ENCODE peak calls at places on chromosomes 6 and 20, in ten cellular contexts. F, C, U, B, O, P, D, K, M and A are unnamed samples.

GRCh38 chr6:70124882-70125535 is 177.9 kb downstream of the COL9A1 start:
- DNase-seq in K (peak), M (no peak), U (no peak), C (no peak), F (peak), O (no peak), P (no peak), B (no peak), D (no peak), A (no peak)

GRCh38 chr6:28371280-28371679 is 21.5 kb downstream of the ZKSCAN3 start:
- DNase-seq in C (no peak), O (no peak), K (no peak), F (no peak), P (no peak), U (no peak), M (no peak), D (no peak), B (no peak), A (no peak)

GRCh38 chr20:58523916-58524315 is 8.7 kb upstream of the APCDD1L start:
- DNase-seq in F (peak), C (no peak), B (no peak), M (peak), D (peak), K (peak), P (no peak), U (no peak), O (peak), A (no peak)

GRCh38 chr6:125784365-125784764 is 6.4 kb upstream of the NCOA7 start:
- DNase-seq in D (no peak), F (peak), U (no peak), B (no peak), C (no peak), K (peak), M (no peak), P (no peak), O (no peak), A (no peak)

GRCh38 chr20:478010-478948 is 15.9 kb upstream of the TBC1D20 start:
- DNase-seq in M (peak), O (no peak), P (no peak), U (no peak), K (peak), B (no peak), C (no peak), F (peak), D (peak), A (no peak)

GRCh38 chr6:64249129-64249528 is 613.5 kb downstream of the PHF3 start:
- DNase-seq in O (no peak), M (no peak), U (no peak), B (no peak), D (peak), P (no peak), F (no peak), C (no peak), K (peak), A (no peak)

GRCh38 chr6:160221918-160222317 is 36.7 kb downstream of the SLC22A2 start:
- DNase-seq in K (no peak), F (no peak), B (no peak), M (no peak), D (no peak), C (no peak), O (no peak), P (no peak), U (no peak), A (no peak)

GRCh38 chr6:18218233-18218632 is 46.1 kb downstream of the DEK start:
- DNase-seq in F (no peak), C (no peak), D (no peak), M (no peak), U (no peak), B (no peak), P (no peak), O (no peak), K (no peak), A (no peak)

GRCh38 chr20:47956261-47956995 is 171.1 kb upstream of the SULF2 start:
- DNase-seq in K (peak), F (no peak), C (no peak), M (no peak), P (no peak), B (no peak), D (peak), U (no peak), O (peak), A (no peak)

GRCh38 chr6:104995989-104996617 is 39.2 kb downstream of the LIN28B start:
- DNase-seq in C (no peak), B (no peak), D (peak), O (no peak), F (peak), K (peak), U (no peak), M (peak), P (no peak), A (no peak)

GRCh38 chr6:88722691-88723090 is 240.7 kb downstream of the RNGTT start:
- DNase-seq in U (no peak), D (peak), F (no peak), P (no peak), O (no peak), K (peak), B (no peak), C (no peak), M (no peak), A (no peak)

GRCh38 chr6:44527961-44528644 is 140.6 kb downstream of the CDC5L start:
- DNase-seq in O (no peak), C (no peak), M (no peak), K (no peak), P (no peak), U (no peak), F (no peak), B (no peak), D (no peak), A (no peak)

GRCh38 chr20:61560361-61560853 is 308.3 kb downstream of the CDH4 start:
- DNase-seq in M (peak), K (peak), B (peak), O (no peak), P (no peak), U (no peak), D (peak), F (peak), C (peak), A (no peak)

GRCh38 chr6:117976030-117976651 is 69.1 kb downstream of the SLC35F1 start:
- DNase-seq in K (peak), B (no peak), D (peak), U (peak), F (peak), P (peak), M (peak), O (peak), C (peak), A (peak)

GRCh38 chr6:49462071-49462470 is 982 bp downstream of the MMUT start:
- DNase-seq in P (no peak), D (peak), F (peak), U (no peak), C (no peak), B (no peak), K (peak), O (no peak), M (peak), A (no peak)

GRCh38 chr20:10429443-10429981 is 4.5 kb downstream of the MKKS start:
- DNase-seq in U (no peak), K (no peak), P (no peak), B (no peak), D (no peak), F (no peak), O (no peak), M (no peak), C (no peak), A (no peak)

GRCh38 chr20:51667002-51667408 is 101.2 kb downstream of the ATP9A start:
- DNase-seq in D (no peak), C (no peak), P (no peak), U (no peak), O (no peak), B (no peak), M (no peak), K (no peak), F (no peak), A (no peak)

GRCh38 chr6:139748353-139749146 is 374.1 kb upstream of the CITED2 start:
- DNase-seq in D (peak), M (no peak), P (no peak), F (no peak), B (no peak), O (no peak), C (no peak), U (peak), K (no peak), A (no peak)

GRCh38 chr6:20810732-20811111 is 276.5 kb downstream of the CDKAL1 start:
- DNase-seq in F (no peak), D (no peak), U (no peak), K (peak), C (no peak), M (no peak), B (no peak), P (no peak), O (no peak), A (no peak)

GRCh38 chr6:14454467-14454763 is 336.8 kb downstream of the CD83 start:
- DNase-seq in U (no peak), D (no peak), C (no peak), B (no peak), K (no peak), O (no peak), M (no peak), F (no peak), P (no peak), A (peak)

GRCh38 chr6:92270365-92270764 is 1149.0 kb downstream of the EPHA7 start:
- DNase-seq in U (no peak), M (no peak), K (no peak), P (no peak), C (no peak), B (no peak), F (no peak), D (no peak), O (no peak), A (no peak)

GRCh38 chr20:47150403-47151152 is 205.9 kb downstream of the ZMYND8 start:
- DNase-seq in O (peak), U (peak), D (peak), F (peak), K (peak), B (peak), M (peak), P (peak), C (peak), A (peak)

GRCh38 chr20:48358176-48358575 is 469.6 kb downstream of the PREX1 start:
- DNase-seq in K (no peak), D (no peak), B (no peak), C (no peak), O (no peak), U (peak), F (no peak), P (no peak), M (no peak), A (no peak)

GRCh38 chr6:6834356-6835342 is 246.1 kb downstream of the LY86 start:
- DNase-seq in F (no peak), P (no peak), O (no peak), B (no peak), U (no peak), M (no peak), K (no peak), C (no peak), D (no peak), A (peak)

GRCh38 chr20:1327241-1327653 is 1.7 kb downstream of the SDCBP2 start:
- DNase-seq in P (no peak), C (no peak), O (no peak), F (peak), U (no peak), M (no peak), B (no peak), K (peak), D (peak), A (peak)

GRCh38 chr20:17634666-17635319 is 47.2 kb downstream of the RRBP1 start:
- DNase-seq in O (no peak), B (no peak), C (no peak), D (no peak), P (no peak), U (no peak), F (no peak), M (no peak), K (no peak), A (no peak)

GRCh38 chr20:17636523-17637412 is 45.3 kb downstream of the RRBP1 start:
- DNase-seq in D (no peak), U (no peak), C (peak), P (no peak), O (peak), F (no peak), K (no peak), M (no peak), B (no peak), A (no peak)

GRCh38 chr20:17635846-17636245 is 46.2 kb downstream of the RRBP1 start:
- DNase-seq in B (no peak), M (no peak), F (peak), C (no peak), P (no peak), O (no peak), D (no peak), U (no peak), K (peak), A (no peak)

GRCh38 chr20:17633850-17634500 is 48.1 kb downstream of the RRBP1 start:
- DNase-seq in U (no peak), B (no peak), M (no peak), C (no peak), K (no peak), P (no peak), F (no peak), D (no peak), O (no peak), A (no peak)

GRCh38 chr20:17635320-17635673 is 46.7 kb downstream of the RRBP1 start:
- DNase-seq in U (no peak), B (no peak), C (no peak), P (no peak), M (no peak), O (no peak), K (no peak), D (no peak), F (no peak), A (no peak)
- H3K27ac ChIP-seq in U (no peak), B (no peak), C (no peak), P (no peak), M (no peak), O (no peak), K (peak), D (no peak), F (peak), A (no peak)

GRCh38 chr6:75201901-75202672 is 3.8 kb downstream of the COL12A1 start:
- DNase-seq in C (peak), B (no peak), D (peak), K (peak), M (no peak), F (peak), U (no peak), O (peak), P (no peak), A (no peak)
- TF ChIP-seq EZH2 in C (peak), B (peak), D (no peak), K (no peak), M (no peak), F (no peak), U (no peak), O (peak), P (no peak), A (no peak)

DNA sequence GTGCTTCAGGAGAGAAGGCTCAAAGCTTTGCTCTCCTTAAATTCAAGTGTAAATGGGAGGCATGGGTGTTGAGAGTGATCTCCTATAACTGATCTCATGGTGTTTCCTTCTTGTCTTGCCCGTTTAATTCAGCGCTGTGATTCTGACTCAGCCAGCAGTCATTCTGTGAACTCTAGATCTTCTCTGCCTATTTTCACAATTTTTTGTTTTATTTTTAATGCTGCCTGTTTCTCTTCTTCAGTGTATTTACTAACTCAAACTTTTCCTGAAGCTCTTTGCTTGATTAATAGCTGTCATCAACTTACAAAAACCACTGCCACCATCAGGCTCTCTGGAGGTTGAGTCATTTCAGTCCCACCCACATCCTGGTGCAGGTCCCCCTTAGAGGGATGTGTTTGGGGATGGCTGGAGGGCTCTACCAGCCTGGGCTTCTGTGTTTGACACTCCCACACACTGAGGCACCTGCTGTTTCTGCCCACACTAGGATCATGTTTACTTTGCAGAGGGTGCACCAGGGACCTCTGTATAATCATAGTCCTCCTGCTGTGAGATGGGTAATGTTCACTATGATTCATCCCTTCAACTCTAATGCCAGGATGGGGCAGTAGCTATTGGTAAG is 94.0 kb downstream of the SHLD1 start:
- DNase-seq in O (no peak), K (peak), P (peak), U (peak), F (peak), D (peak), M (peak), C (no peak), B (no peak), A (peak)
- H3K27ac ChIP-seq in O (no peak), K (no peak), P (no peak), U (no peak), F (no peak), D (no peak), M (peak), C (no peak), B (no peak), A (no peak)

GRCh38 chr6:150600302-150601017 is 775 bp downstream of the PLEKHG1 start:
- DNase-seq in M (peak), P (peak), U (peak), C (peak), O (peak), K (peak), F (peak), D (peak), B (peak), A (no peak)
- TF ChIP-seq EZH2 in M (no peak), P (no peak), U (no peak), C (no peak), O (no peak), K (peak), F (peak), D (peak), B (peak), A (no peak)

GRCh38 chr6:84358581-84358980 is 131.1 kb upstream of the CEP162 start:
- DNase-seq in F (no peak), M (no peak), D (no peak), B (peak), K (no peak), U (no peak), C (no peak), O (no peak), P (no peak), A (no peak)

GRCh38 chr6:84360039-84360438 is 132.6 kb upstream of the CEP162 start:
- DNase-seq in K (no peak), B (no peak), F (no peak), U (no peak), M (no peak), P (no peak), C (no peak), D (no peak), O (no peak), A (no peak)

GRCh38 chr6:84357631-84358030 is 130.2 kb upstream of the CEP162 start:
- DNase-seq in B (no peak), D (no peak), M (no peak), O (no peak), U (no peak), K (no peak), P (no peak), C (no peak), F (no peak), A (no peak)

GRCh38 chr6:84353459-84354423 is 126.3 kb upstream of the CEP162 start:
- DNase-seq in C (no peak), M (no peak), F (no peak), U (no peak), K (no peak), P (no peak), D (no peak), B (no peak), O (no peak), A (no peak)

GRCh38 chr6:84356907-84357306 is 129.5 kb upstream of the CEP162 start:
- DNase-seq in C (no peak), D (no peak), B (no peak), U (no peak), F (no peak), O (no peak), P (no peak), M (no peak), K (no peak), A (no peak)
- H3K27ac ChIP-seq in C (no peak), D (no peak), B (no peak), U (no peak), F (no peak), O (no peak), P (no peak), M (no peak), K (no peak), A (no peak)

GRCh38 chr20:63235399-63235983 is at the start of gene BIRC7:
- DNase-seq in O (no peak), D (no peak), U (no peak), C (no peak), F (no peak), B (no peak), M (no peak), P (no peak), K (no peak), A (no peak)

GRCh38 chr20:63234693-63235398 is 859 bp upstream of the BIRC7 start:
- DNase-seq in D (no peak), M (no peak), O (peak), B (no peak), C (peak), U (peak), P (no peak), F (peak), K (no peak), A (no peak)

GRCh38 chr20:63232235-63233060 is 3.3 kb upstream of the BIRC7 start:
- DNase-seq in D (peak), O (no peak), K (peak), C (no peak), P (peak), M (no peak), U (peak), F (peak), B (no peak), A (no peak)

GRCh38 chr20:63233061-63233344 is 2.7 kb upstream of the BIRC7 start:
- DNase-seq in M (no peak), F (no peak), B (no peak), C (no peak), O (no peak), U (no peak), D (no peak), P (no peak), K (peak), A (no peak)

GRCh38 chr20:63233924-63234323 is 1.8 kb upstream of the BIRC7 start:
- DNase-seq in P (no peak), O (no peak), U (no peak), C (no peak), M (no peak), D (no peak), F (no peak), B (no peak), K (no peak), A (no peak)
- TF ChIP-seq EZH2 in P (no peak), O (no peak), U (no peak), C (no peak), M (no peak), D (no peak), F (no peak), B (no peak), K (no peak), A (no peak)

DNA sequence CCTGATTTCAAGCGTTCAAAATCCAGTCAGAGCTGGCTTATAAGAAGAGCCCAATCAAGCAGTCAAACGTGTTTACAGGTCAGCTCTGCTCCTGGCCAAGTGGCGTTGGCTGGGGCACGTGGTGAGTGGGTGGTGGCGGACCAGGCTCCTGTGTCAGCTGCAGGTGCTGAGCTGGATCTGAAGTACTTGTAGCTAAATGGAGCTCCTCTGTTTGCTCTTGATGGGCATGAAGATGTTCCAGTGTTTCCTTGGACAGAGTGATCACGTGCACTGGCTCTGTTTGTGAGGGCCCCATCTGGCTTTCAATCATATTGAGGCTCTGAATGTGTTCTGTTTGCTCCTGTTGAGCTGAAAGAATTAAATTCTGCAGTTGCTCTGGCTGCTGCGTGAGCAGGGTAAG is 10.2 kb upstream of the MICAL1 start:
- DNase-seq in U (no peak), B (no peak), F (no peak), C (no peak), K (no peak), M (no peak), O (no peak), D (no peak), P (no peak), A (no peak)
- H3K27ac ChIP-seq in U (no peak), B (no peak), F (no peak), C (no peak), K (no peak), M (no peak), O (no peak), D (no peak), P (no peak), A (no peak)

DNA sequence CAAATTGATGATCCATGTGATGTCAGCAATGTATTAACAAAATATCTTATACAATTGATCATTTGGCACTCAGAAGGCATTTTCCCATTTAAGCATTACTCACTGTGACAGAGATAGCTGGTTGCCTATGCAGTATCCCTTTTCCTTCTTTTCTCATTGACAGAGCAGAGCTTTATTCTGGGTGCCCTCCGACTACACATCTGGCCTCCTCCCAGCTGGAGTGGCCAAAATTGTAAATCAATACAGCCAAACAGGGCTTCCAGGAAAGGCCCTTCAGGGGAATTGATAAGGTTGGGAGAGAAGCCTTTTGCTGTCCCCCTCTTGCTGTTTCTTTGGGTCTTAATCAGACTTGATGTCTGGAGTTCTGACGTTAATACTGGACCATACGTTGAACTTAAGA is 9.6 kb upstream of the BLOC1S5 start:
- DNase-seq in P (no peak), M (no peak), B (no peak), U (no peak), D (no peak), O (no peak), K (no peak), F (no peak), C (no peak), A (no peak)
- TF ChIP-seq EZH2 in P (no peak), M (no peak), B (no peak), U (no peak), D (no peak), O (no peak), K (no peak), F (no peak), C (no peak), A (no peak)